ENCODE peak calls at places on chromosomes 3 and 15, in six cellular contexts. F is psoas muscle; H is DND-41; V is ovary; M is CD8-positive, alpha-beta T cell; X is lower lobe of right lung. B is an unnamed sample. For H3K4me1, the result is how much of the 10 kb centered on the place peaks cover.

GRCh38 chr15:32909431-32909830 is 191.6 kb downstream of the GREM1 start:
- DNase-seq in H (no peak), V (no peak), M (no peak), F (no peak), X (no peak), B (no peak)

GRCh38 chr3:87270908-87271727 is 5.3 kb downstream of the POU1F1 start:
- DNase-seq in X (no peak), H (peak), F (no peak), V (no peak), M (no peak), B (no peak)

GRCh38 chr15:101159096-101159935 is 92.5 kb downstream of the CHSY1 start:
- DNase-seq in F (no peak), V (no peak), H (no peak), X (peak), M (no peak), B (no peak)

GRCh38 chr15:45253330-45253729 is 1.3 kb downstream of the SLC28A2 start:
- DNase-seq in H (no peak), F (no peak), V (no peak), M (no peak), X (no peak), B (no peak)

GRCh38 chr3:187064210-187065115 is 74.8 kb downstream of the RPL39L start:
- DNase-seq in X (no peak), F (no peak), H (no peak), V (no peak), M (no peak), B (no peak)

GRCh38 chr3:112390783-112391641 is 58.1 kb downstream of the CD200 start:
- DNase-seq in H (no peak), M (no peak), X (no peak), F (no peak), V (peak), B (peak)

GRCh38 chr3:98917608-98918007 is 16.1 kb upstream of the DCBLD2 start:
- DNase-seq in M (no peak), H (no peak), X (no peak), F (no peak), V (no peak), B (no peak)

GRCh38 chr15:83210619-83211018 is 3.0 kb upstream of the HDGFL3 start:
- DNase-seq in F (no peak), V (no peak), X (no peak), M (no peak), H (no peak), B (no peak)

GRCh38 chr15:81091889-81092558 is 42.0 kb upstream of the CFAP161 start:
- DNase-seq in V (peak), F (peak), X (no peak), H (no peak), M (no peak), B (no peak)

GRCh38 chr15:98421419-98422085 is 226.8 kb upstream of the IGF1R start:
- DNase-seq in F (peak), M (peak), V (peak), H (peak), X (peak), B (no peak)

GRCh38 chr3:142934128-142934896 is 29.2 kb downstream of the PAQR9 start:
- DNase-seq in V (no peak), H (no peak), X (no peak), M (no peak), F (no peak), B (no peak)

GRCh38 chr15:95839367-95839782 is 491.1 kb upstream of the NR2F2 start:
- DNase-seq in F (no peak), H (no peak), V (no peak), M (no peak), X (no peak), B (no peak)

GRCh38 chr3:143445118-143445517 is 325.5 kb downstream of the CHST2 start:
- DNase-seq in F (no peak), X (no peak), H (no peak), M (no peak), V (no peak), B (no peak)

GRCh38 chr3:133246773-133247172 is 153.1 kb upstream of the BFSP2 start:
- DNase-seq in M (no peak), V (no peak), H (no peak), F (no peak), X (no peak), B (no peak)

GRCh38 chr15:65060641-65061397 is 7.0 kb downstream of the RASL12 start:
- DNase-seq in M (no peak), X (no peak), F (no peak), H (no peak), V (no peak), B (peak)

GRCh38 chr15:69893863-69894262 is 203.9 kb downstream of the TLE3 start:
- DNase-seq in H (no peak), F (peak), V (no peak), M (no peak), X (no peak), B (no peak)

GRCh38 chr3:98259707-98260106 is 4.3 kb upstream of the OR5H6 start:
- DNase-seq in X (no peak), F (no peak), V (no peak), H (peak), M (no peak), B (no peak)

GRCh38 chr15:66646308-66646707 is 55.7 kb upstream of the SMAD6 start:
- DNase-seq in X (no peak), H (no peak), F (no peak), V (no peak), M (no peak), B (no peak)

GRCh38 chr3:107705046-107705445 is 182.3 kb downstream of the BBX start:
- DNase-seq in X (no peak), M (no peak), F (no peak), H (no peak), V (no peak), B (no peak)

GRCh38 chr15:77901251-77901881 is 176.1 kb downstream of the TBC1D2B start:
- DNase-seq in F (peak), V (no peak), H (no peak), X (peak), M (no peak), B (no peak)

GRCh38 chr3:11213810-11214450 is 58.3 kb upstream of the ATG7 start:
- DNase-seq in F (no peak), H (no peak), M (no peak), V (no peak), X (no peak), B (no peak)

GRCh38 chr3:135084404-135084803 is 289.3 kb downstream of the EPHB1 start:
- DNase-seq in H (no peak), F (no peak), V (no peak), X (no peak), M (no peak), B (no peak)

GRCh38 chr3:157533298-157533870 is 30.2 kb upstream of the VEPH1 start:
- DNase-seq in M (no peak), H (no peak), X (no peak), V (no peak), F (no peak), B (no peak)

GRCh38 chr3:14118400-14119165 is 6.1 kb downstream of the CHCHD4 start:
- DNase-seq in M (no peak), F (no peak), H (no peak), V (peak), X (no peak), B (no peak)

GRCh38 chr15:66832679-66833078 is 130.6 kb downstream of the SMAD6 start:
- DNase-seq in H (no peak), M (no peak), X (no peak), F (no peak), V (no peak), B (no peak)

GRCh38 chr3:69367586-69367985 is 18.3 kb downstream of the FRMD4B start:
- DNase-seq in H (no peak), F (no peak), M (no peak), V (no peak), X (no peak), B (no peak)

GRCh38 chr15:38130200-38130567 is 122.5 kb upstream of the SPRED1 start:
- DNase-seq in V (no peak), M (no peak), H (no peak), F (no peak), X (no peak), B (peak)

GRCh38 chr15:51776952-51777574 is 25.7 kb downstream of the TMOD2 start:
- DNase-seq in F (no peak), M (peak), H (peak), X (no peak), V (peak), B (peak)

GRCh38 chr15:82275410-82275809 is 12.8 kb downstream of the SAXO2 start:
- DNase-seq in X (no peak), V (no peak), H (no peak), M (no peak), F (no peak), B (no peak)

GRCh38 chr15:52783929-52784798 is 6.0 kb downstream of the ONECUT1 start:
- DNase-seq in M (peak), H (no peak), V (no peak), F (no peak), X (no peak), B (no peak)

GRCh38 chr3:12993022-12993622 is 80.1 kb downstream of the IQSEC1 start:
- DNase-seq in V (no peak), H (no peak), X (no peak), M (no peak), F (peak), B (no peak)

GRCh38 chr15:55965091-55965490 is 28.3 kb downstream of the NEDD4 start:
- DNase-seq in X (no peak), H (no peak), F (no peak), V (no peak), M (no peak), B (no peak)

GRCh38 chr3:103644450-103644849 is 1209.6 kb downstream of the ZPLD1 start:
- DNase-seq in F (no peak), H (no peak), M (no peak), V (no peak), X (no peak), B (no peak)

GRCh38 chr3:143277531-143277930 is 158.0 kb downstream of the CHST2 start:
- DNase-seq in H (no peak), V (no peak), X (no peak), F (no peak), M (no peak), B (no peak)

GRCh38 chr3:194167480-194167862 is 31.5 kb downstream of the HES1 start:
- DNase-seq in M (no peak), F (no peak), X (no peak), V (no peak), H (no peak), B (no peak)

DNA sequence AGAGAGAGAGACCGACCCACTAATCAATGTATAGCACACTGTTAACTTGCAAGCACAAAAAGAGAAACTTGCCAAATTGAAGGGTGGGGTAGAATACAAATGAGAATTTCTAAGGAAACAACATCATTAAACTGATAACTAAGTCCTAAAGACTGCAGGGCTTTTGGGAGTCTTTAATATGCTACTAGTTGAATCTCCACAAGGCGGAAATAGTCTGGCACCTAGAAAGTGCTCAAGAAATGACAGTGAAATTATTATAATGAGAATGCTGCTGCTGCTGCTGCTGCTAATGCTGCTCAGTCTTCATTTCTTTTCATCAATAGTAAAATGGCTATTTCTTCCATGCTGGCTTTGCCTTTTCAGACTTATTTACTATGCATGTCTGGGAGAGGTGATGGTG is 91.8 kb downstream of the BTD start:
- DNase-seq in F (no peak), M (no peak), H (no peak), X (no peak), V (no peak), B (no peak)
- TF ChIP-seq CTCF in F (no peak), M (no peak), H (no peak), X (no peak), V (no peak), B (no peak)

DNA sequence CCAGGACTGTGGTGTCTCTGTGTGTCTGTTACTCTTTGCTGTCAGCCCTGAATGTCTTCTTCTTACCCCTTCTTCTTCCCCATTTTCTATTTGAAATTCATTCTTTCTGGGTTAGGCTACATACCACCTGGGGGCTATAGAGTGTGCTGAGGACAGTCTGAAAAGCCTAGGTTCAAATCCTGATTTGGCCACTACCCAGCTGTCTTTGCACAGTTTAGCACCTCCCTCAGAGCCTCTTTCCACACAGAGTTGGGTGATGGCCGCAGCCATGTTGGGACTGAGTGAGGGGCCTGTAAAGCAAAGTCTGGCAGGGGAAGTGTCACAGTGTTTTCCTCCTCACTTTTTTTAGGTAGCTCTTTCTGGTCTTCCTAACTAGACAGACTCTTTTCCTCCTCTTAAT is 113.7 kb downstream of the CHCHD6 start:
- DNase-seq in X (no peak), F (no peak), V (no peak), H (no peak), M (no peak), B (no peak)
- H3K27ac ChIP-seq in X (no peak), F (no peak), V (peak), H (no peak), M (no peak), B (no peak)

GRCh38 chr3:49721165-49721860 is 1.8 kb upstream of the AMIGO3 start:
- DNase-seq in V (no peak), F (no peak), M (no peak), H (no peak), X (no peak), B (no peak)
- H3K4me1 ChIP-seq in V (under half), F (under half), M (under half), H (half or more), X (under half), B (under half)

GRCh38 chr3:128123538-128124368 is at the start of gene RUVBL1:
- DNase-seq in V (peak), M (peak), H (peak), F (peak), X (peak), B (peak)
- TF ChIP-seq CTCF in V (no peak), M (no peak), H (no peak), F (no peak), X (no peak), B (no peak)

DNA sequence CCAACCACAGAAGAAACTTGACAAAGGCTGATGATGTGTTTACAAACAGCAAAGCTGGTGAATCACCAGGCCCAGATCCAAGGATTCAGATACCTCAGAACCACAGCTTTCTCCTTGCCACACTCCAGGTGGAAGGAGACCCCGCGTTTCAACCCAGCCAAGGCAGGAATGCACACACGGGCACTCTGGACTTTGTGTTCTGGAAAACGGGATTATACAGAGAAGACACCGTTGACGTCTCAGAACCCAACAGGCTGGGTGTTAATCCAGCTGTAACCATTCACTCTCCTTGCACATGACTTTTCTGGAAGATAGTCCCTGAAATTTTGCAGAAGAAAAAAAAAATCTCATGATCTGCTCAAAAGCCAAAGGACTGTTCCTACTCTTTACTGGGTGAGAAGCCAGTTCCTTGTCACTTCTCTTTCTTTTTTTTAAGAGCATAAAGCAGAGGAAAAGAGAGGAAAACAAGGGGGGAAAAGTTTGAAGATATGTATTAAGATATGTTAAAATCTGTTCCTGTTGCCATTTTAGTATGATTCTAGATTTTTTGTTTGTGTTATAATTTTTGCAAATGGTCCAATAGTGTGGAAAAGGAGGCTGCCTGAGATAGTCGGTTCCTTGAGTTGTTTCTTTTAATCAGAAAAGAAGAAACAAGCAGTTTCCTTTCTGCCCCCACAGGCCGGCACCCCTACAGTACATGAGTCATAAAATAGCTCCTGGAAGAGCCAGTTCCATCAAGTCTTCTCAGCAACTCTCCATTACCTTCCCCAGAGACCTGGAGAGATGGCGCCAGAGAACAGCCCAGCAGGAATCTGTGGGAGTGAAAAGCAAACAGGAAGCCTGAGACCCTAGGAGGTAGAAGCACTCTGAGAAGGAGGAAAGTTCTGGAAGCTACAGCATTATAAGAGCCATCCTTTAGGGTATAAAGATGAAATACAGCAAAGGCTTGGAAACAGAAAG is 73.1 kb downstream of the RORA start:
- DNase-seq in X (no peak), H (no peak), M (no peak), V (peak), F (peak), B (no peak)
- H3K27ac ChIP-seq in X (peak), H (no peak), M (no peak), V (no peak), F (peak), B (no peak)

GRCh38 chr15:57109005-57109404 is 190.6 kb downstream of the TCF12 start:
- DNase-seq in H (no peak), X (no peak), V (no peak), M (no peak), F (no peak), B (no peak)

GRCh38 chr15:57114070-57114469 is 195.6 kb downstream of the TCF12 start:
- DNase-seq in V (no peak), M (no peak), H (no peak), F (no peak), X (no peak), B (no peak)

GRCh38 chr15:57112178-57112577 is 193.7 kb downstream of the TCF12 start:
- DNase-seq in H (no peak), V (no peak), M (no peak), F (peak), X (no peak), B (no peak)

DNA sequence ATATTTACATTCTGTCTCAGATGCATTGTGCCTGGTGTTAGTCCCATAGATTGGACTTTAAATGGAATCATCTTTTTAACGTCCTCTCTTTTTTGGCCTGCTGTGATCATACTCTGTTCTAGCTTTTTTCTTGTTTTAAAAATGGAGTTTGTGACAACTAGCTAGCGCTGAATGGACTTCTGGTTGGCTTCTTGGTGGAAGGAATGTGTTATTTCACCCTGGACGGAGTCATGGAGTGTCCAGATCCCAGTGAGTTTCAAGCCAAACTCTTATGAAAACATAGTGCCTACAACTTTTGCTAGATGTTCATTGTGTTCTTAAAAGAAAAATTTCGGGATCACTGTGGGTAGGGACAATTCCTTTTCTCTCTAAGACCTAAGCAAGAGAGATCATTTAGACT is 192.6 kb downstream of the TCF12 start:
- DNase-seq in F (no peak), V (no peak), X (no peak), H (no peak), M (no peak), B (no peak)
- H3K4me1 ChIP-seq in F (under half), V (under half), X (under half), H (under half), M (under half), B (under half)

DNA sequence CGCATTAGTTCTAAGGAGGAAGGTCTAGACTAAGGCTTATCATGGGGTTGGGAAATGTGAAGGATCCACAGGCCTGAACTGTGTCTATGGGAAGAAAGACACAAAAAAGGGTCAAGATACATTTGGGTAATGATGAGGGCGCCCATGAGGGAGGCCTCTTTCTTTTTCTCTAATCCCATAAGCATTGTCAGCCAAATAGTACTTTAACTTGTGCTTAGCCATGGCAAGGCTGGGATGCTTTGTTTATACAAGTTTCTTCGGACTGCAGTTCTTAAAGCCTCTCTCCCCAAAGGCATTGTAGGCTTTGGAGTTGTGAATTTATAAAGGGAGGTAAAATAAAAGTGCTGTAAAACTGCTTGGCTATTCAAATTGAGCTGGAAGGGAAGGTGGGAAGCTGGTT is 23.4 kb downstream of the ARMC8 start:
- DNase-seq in F (no peak), V (no peak), M (no peak), X (no peak), H (no peak), B (no peak)
- TF ChIP-seq CTCF in F (no peak), V (no peak), M (no peak), X (no peak), H (no peak), B (no peak)

GRCh38 chr3:35492846-35493245 is 146.5 kb upstream of the ARPP21 start:
- DNase-seq in X (no peak), M (no peak), H (no peak), V (no peak), F (no peak), B (no peak)
- H3K27ac ChIP-seq in X (no peak), M (no peak), H (no peak), V (no peak), F (no peak), B (no peak)

DNA sequence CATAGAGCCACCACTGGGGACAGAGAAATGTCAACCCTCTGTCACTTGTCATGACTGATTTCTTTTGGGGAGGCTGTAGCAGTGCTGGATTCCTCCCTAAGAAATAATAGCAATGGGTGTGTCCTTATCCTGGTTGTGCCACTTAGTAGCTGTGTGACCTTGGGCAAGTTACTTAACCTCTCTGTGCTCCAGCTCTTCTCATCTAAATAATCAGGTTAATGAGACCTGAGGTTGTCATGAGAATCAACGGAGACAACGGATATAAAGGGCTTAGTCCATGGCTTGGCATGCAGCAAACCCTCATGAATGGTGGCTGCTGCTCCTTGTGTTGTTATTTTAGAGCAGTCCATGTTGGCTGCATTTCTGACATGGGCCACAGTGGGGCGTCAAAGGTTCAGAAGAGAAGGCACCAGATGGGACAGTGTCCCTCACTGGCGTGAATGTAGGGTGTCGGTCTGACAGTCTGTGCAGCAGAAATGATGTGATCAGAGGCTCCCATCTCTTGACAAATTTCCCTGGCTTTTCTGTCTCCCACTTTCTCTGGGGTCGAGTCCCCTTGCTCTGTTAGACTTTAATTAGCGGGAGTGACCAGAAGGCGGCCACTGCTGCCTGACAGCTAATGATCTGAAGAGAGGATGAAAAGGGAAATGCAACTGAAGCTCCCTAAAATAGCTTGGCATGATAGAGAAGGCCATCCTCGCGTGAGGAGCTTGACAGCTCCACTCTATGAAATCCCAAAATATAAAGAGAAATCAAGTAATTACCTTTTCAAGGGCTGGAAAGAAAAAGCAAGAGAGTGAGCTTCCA is 209.4 kb downstream of the CADPS start:
- DNase-seq in H (peak), M (no peak), X (peak), V (peak), F (peak), B (no peak)
- H3K4me1 ChIP-seq in H (under half), M (under half), X (under half), V (under half), F (under half), B (under half)

B was measured in ascending aorta.